ENCODE peak calls at places on chromosomes 7 and 10, in seven cellular contexts. One of them, this sample, is unnamed.

GRCh38 chr7:3109516-3109915 is 65.8 kb upstream of the CARD11 start:
- DNase-seq in memory B cell: no peak
- DNase-seq in nucleus accumbens: no peak
- DNase-seq in stimulated activated CD4-positive, alpha-beta T cell treated with anti-CD3 and anti-CD28 coated beads, TNF-alpha, amount 100 ng/mL, for 4 hours: no peak
- DNase-seq in CD8-positive, alpha-beta memory T cell: no peak
- DNase-seq in fibroblast of pulmonary artery: no peak
- DNase-seq in GM04504: no peak
- DNase-seq in this sample: no peak

GRCh38 chr7:75993689-75994387 is 557 bp downstream of the TMEM120A start:
- DNase-seq in memory B cell: peak; percentile 32
- DNase-seq in nucleus accumbens: peak; percentile 43
- DNase-seq in stimulated activated CD4-positive, alpha-beta T cell treated with anti-CD3 and anti-CD28 coated beads, TNF-alpha, amount 100 ng/mL, for 4 hours: no peak
- DNase-seq in CD8-positive, alpha-beta memory T cell: no peak
- DNase-seq in fibroblast of pulmonary artery: peak; percentile 68
- DNase-seq in GM04504: peak; percentile 42
- DNase-seq in this sample: peak; percentile 68

GRCh38 chr7:2033586-2034135 is 199.1 kb downstream of the MAD1L1 start:
- DNase-seq in memory B cell: no peak
- DNase-seq in nucleus accumbens: no peak
- DNase-seq in stimulated activated CD4-positive, alpha-beta T cell treated with anti-CD3 and anti-CD28 coated beads, TNF-alpha, amount 100 ng/mL, for 4 hours: no peak
- DNase-seq in CD8-positive, alpha-beta memory T cell: no peak
- DNase-seq in fibroblast of pulmonary artery: no peak
- DNase-seq in GM04504: no peak
- DNase-seq in this sample: no peak

GRCh38 chr10:97540669-97541500 is 31.7 kb upstream of the ANKRD2 start:
- DNase-seq in memory B cell: no peak
- DNase-seq in nucleus accumbens: no peak
- DNase-seq in stimulated activated CD4-positive, alpha-beta T cell treated with anti-CD3 and anti-CD28 coated beads, TNF-alpha, amount 100 ng/mL, for 4 hours: no peak
- DNase-seq in CD8-positive, alpha-beta memory T cell: no peak
- DNase-seq in fibroblast of pulmonary artery: peak; percentile 56
- DNase-seq in GM04504: no peak
- DNase-seq in this sample: no peak

GRCh38 chr7:37853468-37853867 is 5.1 kb downstream of the NME8 start:
- DNase-seq in memory B cell: no peak
- DNase-seq in nucleus accumbens: no peak
- DNase-seq in stimulated activated CD4-positive, alpha-beta T cell treated with anti-CD3 and anti-CD28 coated beads, TNF-alpha, amount 100 ng/mL, for 4 hours: no peak
- DNase-seq in CD8-positive, alpha-beta memory T cell: no peak
- DNase-seq in fibroblast of pulmonary artery: peak; percentile 1
- DNase-seq in GM04504: no peak
- DNase-seq in this sample: no peak

GRCh38 chr10:14327535-14327934 is 3.2 kb downstream of the FRMD4A start:
- DNase-seq in memory B cell: no peak
- DNase-seq in nucleus accumbens: no peak
- DNase-seq in stimulated activated CD4-positive, alpha-beta T cell treated with anti-CD3 and anti-CD28 coated beads, TNF-alpha, amount 100 ng/mL, for 4 hours: no peak
- DNase-seq in CD8-positive, alpha-beta memory T cell: no peak
- DNase-seq in fibroblast of pulmonary artery: no peak
- DNase-seq in GM04504: no peak
- DNase-seq in this sample: no peak

GRCh38 chr7:11343818-11344413 is 370.2 kb downstream of the PHF14 start:
- DNase-seq in memory B cell: no peak
- DNase-seq in nucleus accumbens: no peak
- DNase-seq in stimulated activated CD4-positive, alpha-beta T cell treated with anti-CD3 and anti-CD28 coated beads, TNF-alpha, amount 100 ng/mL, for 4 hours: no peak
- DNase-seq in CD8-positive, alpha-beta memory T cell: no peak
- DNase-seq in fibroblast of pulmonary artery: peak; percentile 63
- DNase-seq in GM04504: peak; percentile 20
- DNase-seq in this sample: no peak

GRCh38 chr10:132546567-132547420 is 9.2 kb downstream of the INPP5A start:
- DNase-seq in memory B cell: peak; percentile 57
- DNase-seq in nucleus accumbens: no peak
- DNase-seq in stimulated activated CD4-positive, alpha-beta T cell treated with anti-CD3 and anti-CD28 coated beads, TNF-alpha, amount 100 ng/mL, for 4 hours: no peak
- DNase-seq in CD8-positive, alpha-beta memory T cell: no peak
- DNase-seq in fibroblast of pulmonary artery: no peak
- DNase-seq in GM04504: no peak
- DNase-seq in this sample: no peak

GRCh38 chr10:7787150-7787856 is 490 bp downstream of the KIN start:
- DNase-seq in memory B cell: no peak
- DNase-seq in nucleus accumbens: no peak
- DNase-seq in stimulated activated CD4-positive, alpha-beta T cell treated with anti-CD3 and anti-CD28 coated beads, TNF-alpha, amount 100 ng/mL, for 4 hours: no peak
- DNase-seq in CD8-positive, alpha-beta memory T cell: no peak
- DNase-seq in fibroblast of pulmonary artery: no peak
- DNase-seq in GM04504: no peak
- DNase-seq in this sample: no peak

GRCh38 chr10:33248638-33249037 is 85.8 kb downstream of the NRP1 start:
- DNase-seq in memory B cell: no peak
- DNase-seq in nucleus accumbens: no peak
- DNase-seq in stimulated activated CD4-positive, alpha-beta T cell treated with anti-CD3 and anti-CD28 coated beads, TNF-alpha, amount 100 ng/mL, for 4 hours: no peak
- DNase-seq in CD8-positive, alpha-beta memory T cell: no peak
- DNase-seq in fibroblast of pulmonary artery: peak; percentile 88
- DNase-seq in GM04504: peak; percentile 73
- DNase-seq in this sample: peak; percentile 50

GRCh38 chr7:135180122-135180521 is 9.6 kb upstream of the CYREN start:
- DNase-seq in memory B cell: no peak
- DNase-seq in nucleus accumbens: no peak
- DNase-seq in stimulated activated CD4-positive, alpha-beta T cell treated with anti-CD3 and anti-CD28 coated beads, TNF-alpha, amount 100 ng/mL, for 4 hours: no peak
- DNase-seq in CD8-positive, alpha-beta memory T cell: no peak
- DNase-seq in fibroblast of pulmonary artery: no peak
- DNase-seq in GM04504: no peak
- DNase-seq in this sample: no peak

GRCh38 chr10:17923728-17924127 is 28.0 kb upstream of the SLC39A12 start:
- DNase-seq in memory B cell: no peak
- DNase-seq in nucleus accumbens: peak; percentile 3
- DNase-seq in stimulated activated CD4-positive, alpha-beta T cell treated with anti-CD3 and anti-CD28 coated beads, TNF-alpha, amount 100 ng/mL, for 4 hours: no peak
- DNase-seq in CD8-positive, alpha-beta memory T cell: no peak
- DNase-seq in fibroblast of pulmonary artery: peak; percentile 77
- DNase-seq in GM04504: peak; percentile 83
- DNase-seq in this sample: no peak

This sample was measured in stimulated activated effector memory CD8-positive, alpha-beta T cell treated with anti-CD3 and anti-CD28 coated beads, Interleukin-12 subunit alpha, Interleukin-12 subunit beta, amount 100 ng/mL, for 72 hours.